ENCODE peak calls at places on chromosomes 3 and 15, in seven cellular contexts. F is activated effector memory CD4-positive, alpha-beta T cell treated with anti-CD3 and anti-CD28 coated beads, Interleukin-2, amount 50 U/mL, for 16 hours; T is iPS-NIHi11; R is occipital lobe; S is GM06990; O is stimulated activated CD4-positive, alpha-beta T cell treated with anti-CD3 and anti-CD28 coated beads, Interleukin-12 subunit alpha, Interleukin-12 subunit beta, amount 100 ng/mL, for 48 hours; X is heart left ventricle. U is an unnamed sample.

GRCh38 chr3:186790261-186790981 is 7.0 kb downstream of the EIF4A2 start:
- DNase-seq in F (no peak), T (no peak), R (no peak), S (peak), O (no peak), X (no peak), U (no peak)

GRCh38 chr15:78507831-78508160 is 419 bp downstream of the HYKK start:
- DNase-seq in F (no peak), T (peak), R (no peak), S (no peak), O (no peak), X (no peak), U (no peak)

GRCh38 chr15:38690737-38691332 is 126.2 kb upstream of the RASGRP1 start:
- DNase-seq in F (peak), T (peak), R (peak), S (no peak), O (peak), X (no peak), U (peak)

GRCh38 chr15:32729700-32730099 is 11.9 kb downstream of the GREM1 start:
- DNase-seq in F (no peak), T (no peak), R (no peak), S (no peak), O (no peak), X (no peak), U (no peak)

GRCh38 chr3:108599677-108600409 is 10.3 kb downstream of the DZIP3 start:
- DNase-seq in F (no peak), T (no peak), R (no peak), S (no peak), O (no peak), X (no peak), U (no peak)

GRCh38 chr3:16411450-16411849 is 102.0 kb downstream of the RFTN1 start:
- DNase-seq in F (no peak), T (no peak), R (no peak), S (no peak), O (no peak), X (no peak), U (no peak)

GRCh38 chr15:90818251-90819210 is 49.9 kb upstream of the FURIN start:
- DNase-seq in F (peak), T (peak), R (no peak), S (peak), O (no peak), X (peak), U (no peak)

GRCh38 chr3:60669636-60670035 is 581.6 kb downstream of the FHIT start:
- DNase-seq in F (no peak), T (peak), R (no peak), S (no peak), O (no peak), X (no peak), U (no peak)

U was measured in sciatic nerve.